ENCODE peak calls at places on chromosomes 11 and 22, in four cellular contexts. Q, L, J and P are unnamed samples.

GRCh38 chr11:46342237-46342636 is 5.0 kb upstream of the DGKZ start:
- DNase-seq in Q (no peak), L (no peak), J (no peak), P (no peak)

GRCh38 chr11:68384530-68385081 is 72.2 kb downstream of the LRP5 start:
- DNase-seq in Q (no peak), L (no peak), J (no peak), P (no peak)

GRCh38 chr11:43573233-43573632 is 107.3 kb upstream of the HSD17B12 start:
- DNase-seq in Q (peak; percentile 54), L (no peak), J (peak; percentile 37), P (no peak)

GRCh38 chr22:39101226-39101625 is 4.2 kb downstream of the APOBEC3H start:
- DNase-seq in Q (no peak), L (no peak), J (no peak), P (no peak)

GRCh38 chr11:121036981-121037380 is 13.1 kb downstream of the TBCEL start:
- DNase-seq in Q (no peak), L (no peak), J (no peak), P (no peak)

GRCh38 chr11:10664005-10664404 is 29.6 kb downstream of the IRAG1 start:
- DNase-seq in Q (no peak), L (no peak), J (no peak), P (no peak)

GRCh38 chr11:35593143-35593542 is 25.1 kb upstream of the FJX1 start:
- DNase-seq in Q (peak; percentile 10), L (no peak), J (no peak), P (no peak)

GRCh38 chr11:118657238-118657637 is 22.2 kb downstream of the TREH start:
- DNase-seq in Q (no peak), L (no peak), J (no peak), P (no peak)

GRCh38 chr11:106524446-106524845 is 447.0 kb downstream of the AASDHPPT start:
- DNase-seq in Q (no peak), L (no peak), J (no peak), P (no peak)

GRCh38 chr11:11841605-11842425 is at the start of gene USP47:
- DNase-seq in Q (peak; percentile 90), L (peak; percentile 78), J (peak; percentile 90), P (peak; percentile 87)
- TF ChIP-seq POLR2A in Q (no peak), L (peak; percentile 91), J (peak; percentile 97), P (peak; percentile 70)

GRCh38 chr22:21952586-21953571 is at the start of gene PPM1F:
- DNase-seq in Q (no peak), L (peak; percentile 75), J (peak; percentile 55), P (peak; percentile 80)
- TF ChIP-seq POLR2A in Q (no peak), L (peak; percentile 37), J (peak; percentile 41), P (peak; percentile 52)

GRCh38 chr11:73308003-73308962 is at the start of gene ARHGEF17:
- DNase-seq in Q (no peak), L (peak; percentile 27), J (peak; percentile 83), P (peak; percentile 74)
- TF ChIP-seq POLR2A in Q (no peak), L (peak; percentile 4), J (no peak), P (peak; percentile 62)

GRCh38 chr22:31980628-31981027 is 36.3 kb downstream of the YWHAH start:
- DNase-seq in Q (no peak), L (no peak), J (no peak), P (no peak)

GRCh38 chr22:31973739-31974138 is 29.4 kb downstream of the YWHAH start:
- DNase-seq in Q (no peak), L (no peak), J (no peak), P (no peak)

GRCh38 chr22:31977939-31978338 is 33.6 kb downstream of the YWHAH start:
- DNase-seq in Q (no peak), L (no peak), J (no peak), P (no peak)

GRCh38 chr22:31972180-31972579 is 27.8 kb downstream of the YWHAH start:
- DNase-seq in Q (no peak), L (no peak), J (no peak), P (no peak)

DNA sequence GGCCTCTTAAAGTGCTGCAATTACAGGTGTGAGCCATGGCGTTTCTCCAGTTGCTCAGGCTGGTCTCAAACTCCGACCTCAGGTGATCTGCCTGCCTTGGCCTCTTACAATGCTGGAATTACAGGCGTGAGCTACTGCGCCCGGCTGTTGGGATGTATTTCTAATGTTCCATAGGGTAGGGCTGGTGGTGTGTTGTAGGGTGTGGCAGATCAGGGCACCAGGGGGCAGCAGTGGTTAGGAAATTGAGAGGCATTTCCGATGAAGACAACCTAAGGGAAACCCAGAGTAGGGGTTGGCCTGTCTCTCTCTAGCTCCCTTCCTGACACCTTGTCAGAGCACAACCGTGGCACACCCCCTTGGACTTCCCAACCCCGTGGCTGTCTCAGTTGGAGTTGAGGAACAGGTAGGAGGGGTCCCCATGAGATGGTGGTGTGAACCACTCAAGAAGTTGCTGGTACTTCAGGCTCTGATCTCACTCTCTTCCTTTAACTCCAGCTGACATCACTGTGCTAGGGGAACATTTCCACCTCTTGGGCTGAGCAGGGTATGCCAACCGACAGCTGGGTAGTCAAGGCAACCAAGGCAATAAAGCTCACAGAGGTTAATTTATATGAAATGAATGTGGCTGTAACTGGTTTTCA is 32.9 kb downstream of the YWHAH start:
- DNase-seq in Q (no peak), L (peak; percentile 48), J (peak; percentile 72), P (peak; percentile 78)
- TF ChIP-seq POLR2A in Q (no peak), L (no peak), J (no peak), P (no peak)

DNA sequence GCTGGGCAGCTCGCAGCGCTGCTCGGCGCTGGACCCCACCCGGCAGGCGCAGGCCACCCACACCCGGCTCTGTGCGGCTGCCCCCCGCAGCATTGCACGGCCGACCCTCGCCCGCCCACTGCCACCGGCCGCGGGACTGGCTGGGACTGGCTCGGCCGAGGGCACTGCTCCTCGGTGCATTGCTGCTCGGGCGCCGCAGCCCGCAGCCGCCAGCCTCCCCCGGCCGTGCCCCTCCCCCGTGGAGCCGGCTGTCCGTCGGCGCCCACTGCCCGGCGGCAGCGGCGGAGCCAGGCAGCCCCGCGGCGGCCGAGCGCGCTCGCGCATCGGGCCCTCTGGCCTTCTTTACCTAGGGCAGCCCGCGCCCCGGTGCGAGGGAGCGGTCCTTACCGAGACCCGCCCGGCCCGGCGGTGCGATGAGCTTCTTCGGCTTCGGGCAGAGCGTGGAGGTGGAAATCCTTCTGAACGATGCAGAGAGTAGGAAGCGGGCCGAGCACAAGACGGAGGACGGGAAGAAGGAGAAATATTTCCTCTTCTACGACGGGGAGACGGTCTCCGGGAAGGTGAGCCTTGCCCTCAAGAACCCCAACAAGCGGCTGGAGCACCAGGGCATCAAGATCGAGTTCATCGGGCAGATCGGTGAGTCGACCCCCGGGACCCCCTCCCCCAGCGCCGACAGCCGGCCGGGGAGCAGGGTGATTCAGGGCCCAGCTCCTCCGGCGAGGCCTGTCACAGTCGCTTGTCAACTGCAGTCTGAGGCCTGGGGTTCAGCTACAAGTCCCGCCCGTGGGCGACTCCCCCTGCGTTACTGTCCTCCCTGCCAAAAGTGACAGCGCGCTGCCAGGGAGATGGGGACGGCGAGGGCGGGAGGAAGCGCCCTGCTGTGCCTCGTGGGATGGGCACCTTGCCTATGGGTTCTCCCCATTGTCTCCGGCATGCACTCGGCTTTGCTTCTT is 515 bp downstream of the VPS26B start:
- DNase-seq in Q (peak; percentile 89), L (peak; percentile 12), J (peak; percentile 10), P (peak; percentile 81)
- TF ChIP-seq POLR2A in Q (no peak), L (no peak), J (peak; percentile 56), P (no peak)

GRCh38 chr22:36881504-36882245 is 20.9 kb downstream of the NCF4 start:
- DNase-seq in Q (no peak), L (no peak), J (no peak), P (no peak)

GRCh38 chr22:36887164-36887563 is 26.3 kb upstream of the CSF2RB start:
- DNase-seq in Q (no peak), L (no peak), J (no peak), P (no peak)

GRCh38 chr22:36886016-36886415 is 25.2 kb downstream of the NCF4 start:
- DNase-seq in Q (no peak), L (no peak), J (no peak), P (no peak)

GRCh38 chr22:36885474-36885873 is 24.7 kb downstream of the NCF4 start:
- DNase-seq in Q (no peak), L (no peak), J (no peak), P (no peak)

DNA sequence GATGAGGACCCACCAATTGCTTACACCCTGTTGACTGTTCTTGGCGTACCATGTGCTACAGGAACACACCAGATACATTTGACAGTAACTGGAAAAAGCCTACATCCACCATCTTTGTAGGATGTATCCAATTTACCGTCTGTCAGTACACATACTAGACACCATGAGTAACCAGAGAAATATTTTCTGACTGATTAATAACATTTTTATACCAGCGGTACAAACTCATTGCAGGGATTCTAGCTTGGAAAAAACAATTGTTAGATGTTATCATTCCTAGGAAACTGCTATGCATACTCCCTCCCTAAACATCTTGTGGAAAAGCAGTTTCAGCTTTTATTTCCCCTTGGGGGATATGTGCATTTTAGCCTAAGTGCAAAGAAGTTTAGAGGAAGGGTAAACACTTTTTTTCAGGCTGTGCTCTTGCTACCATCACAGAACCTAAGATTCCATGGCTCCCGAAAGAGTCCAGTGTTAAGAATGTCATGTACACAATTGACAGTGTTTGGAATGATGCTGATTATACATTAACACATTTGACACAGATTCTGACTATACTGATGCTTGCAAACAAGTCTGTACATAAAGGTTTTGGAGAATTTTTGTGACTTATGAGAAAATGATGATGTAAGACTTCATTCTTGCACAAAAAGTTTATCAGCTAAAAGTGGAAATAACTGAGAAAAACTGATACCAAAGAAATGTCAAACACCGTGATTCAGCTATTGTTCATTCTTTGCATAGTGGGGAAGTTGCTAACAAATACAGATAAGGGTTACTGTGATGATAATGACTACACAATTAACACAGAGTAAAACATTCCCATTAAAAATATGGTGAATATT is 23.7 kb downstream of the NCF4 start:
- DNase-seq in Q (no peak), L (no peak), J (no peak), P (no peak)
- TF ChIP-seq POLR2A in Q (no peak), L (no peak), J (no peak), P (no peak)

GRCh38 chr22:28883657-28883916 is 215 bp downstream of the ZNRF3 start:
- DNase-seq in Q (no peak), L (no peak), J (no peak), P (no peak)

GRCh38 chr22:28884754-28885375 is 1.5 kb downstream of the ZNRF3 start:
- DNase-seq in Q (no peak), L (no peak), J (no peak), P (no peak)

GRCh38 chr22:28883917-28884753 is 763 bp downstream of the ZNRF3 start:
- DNase-seq in Q (no peak), L (no peak), J (peak; percentile 20), P (peak; percentile 27)

GRCh38 chr22:28882545-28882877 is 861 bp upstream of the ZNRF3 start:
- DNase-seq in Q (no peak), L (no peak), J (no peak), P (no peak)

DNA sequence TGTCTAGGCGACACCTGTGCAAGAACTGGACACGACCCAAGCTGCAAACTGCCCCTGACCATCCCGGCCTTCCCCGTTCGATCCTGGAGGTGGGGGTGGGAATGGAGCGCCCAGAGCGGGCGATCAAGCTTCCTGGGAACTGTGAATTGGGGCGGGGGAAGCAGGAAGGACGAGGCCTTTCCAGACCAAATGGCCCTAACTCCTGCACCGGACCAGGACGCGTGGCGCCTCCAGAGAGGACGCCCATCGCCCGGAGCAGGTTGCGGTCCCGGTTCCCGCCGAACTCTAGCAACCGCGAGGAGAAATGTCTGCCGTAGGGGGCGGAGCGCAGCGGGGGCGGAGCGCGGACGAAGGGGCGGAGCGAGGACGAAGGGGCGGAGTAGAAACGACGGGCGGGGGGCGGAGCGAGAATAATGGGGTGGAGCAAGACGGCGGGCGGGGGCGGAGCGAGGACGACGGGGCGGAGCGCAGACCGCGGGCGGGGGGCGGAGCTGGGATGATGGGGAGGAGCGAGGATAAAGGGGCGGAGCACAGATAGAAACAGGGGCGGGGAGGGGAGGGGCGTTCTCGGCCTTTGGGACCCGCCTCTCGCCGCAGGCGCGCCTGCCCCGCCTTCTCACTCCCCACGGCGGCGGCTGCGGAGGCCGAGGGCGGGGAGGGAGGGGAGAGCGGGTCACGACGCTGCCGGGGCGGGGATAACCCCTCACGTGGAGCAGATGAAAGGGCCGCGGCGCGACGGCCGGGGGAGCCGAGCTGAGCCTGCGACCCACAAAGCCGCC is at the start of gene ZNRF3:
- DNase-seq in Q (peak; percentile 94), L (peak; percentile 89), J (peak; percentile 90), P (peak; percentile 96)
- TF ChIP-seq POLR2A in Q (no peak), L (peak; percentile 83), J (peak; percentile 59), P (peak; percentile 52)